ENCODE peak calls at places on chromosomes 2 and 18, in four cellular contexts. P is astrocyte of the spinal cord, L is nephron progenitor cell, U is choroid plexus epithelial cell. M is an unnamed sample.
A peak's percentile ranks its signal among the peaks of the same experiment; 100 is the strongest.

GRCh38 chr2:227577555-227577954 is 21.1 kb upstream of the SCYGR2 start:
- DNase-seq in P (no peak), L (no peak), U (no peak), M (no peak)

GRCh38 chr18:25350561-25351201 is 1.3 kb downstream of the ZNF521 start:
- DNase-seq in P (peak; percentile 56), L (peak; percentile 68), U (peak; percentile 52), M (no peak)

GRCh38 chr18:3585656-3586509 is 135.9 kb downstream of the TGIF1 start:
- DNase-seq in P (peak; percentile 72), L (peak; percentile 83), U (peak; percentile 87), M (peak; percentile 91)

GRCh38 chr2:156327835-156328401 is 4.6 kb downstream of the NR4A2 start:
- DNase-seq in P (no peak), L (no peak), U (no peak), M (no peak)

GRCh38 chr2:39099820-39100728 is 20.8 kb downstream of the SOS1 start:
- DNase-seq in P (peak; percentile 17), L (no peak), U (peak; percentile 57), M (no peak)

GRCh38 chr2:15623481-15623796 is 31.8 kb downstream of the DDX1 start:
- DNase-seq in P (no peak), L (no peak), U (no peak), M (no peak)

GRCh38 chr2:119292226-119292625 is 68.6 kb downstream of the STEAP3 start:
- DNase-seq in P (peak; percentile 51), L (no peak), U (peak; percentile 56), M (no peak)

GRCh38 chr2:239902749-239903201 is 122.4 kb downstream of the NDUFA10 start:
- DNase-seq in P (no peak), L (no peak), U (no peak), M (no peak)

GRCh38 chr2:238646803-238647202 is 201.1 kb upstream of the TWIST2 start:
- DNase-seq in P (no peak), L (no peak), U (no peak), M (no peak)

GRCh38 chr2:167404896-167405295 is 516.6 kb downstream of the XIRP2 start:
- DNase-seq in P (peak; percentile 58), L (no peak), U (peak; percentile 82), M (no peak)

GRCh38 chr18:54769526-54770464 is 58.5 kb upstream of the RAB27B start:
- DNase-seq in P (no peak), L (no peak), U (peak; percentile 61), M (no peak)

GRCh38 chr2:239159476-239159911 is 241.3 kb downstream of the HDAC4 start:
- DNase-seq in P (no peak), L (no peak), U (no peak), M (no peak)

GRCh38 chr2:130821867-130822266 is 14.8 kb upstream of the ARHGEF4 start:
- DNase-seq in P (no peak), L (no peak), U (no peak), M (no peak)

GRCh38 chr18:3481696-3482210 is 31.8 kb downstream of the TGIF1 start:
- DNase-seq in P (no peak), L (no peak), U (peak; percentile 66), M (peak; percentile 36)

GRCh38 chr2:171102802-171103201 is 57.9 kb downstream of the TLK1 start:
- DNase-seq in P (no peak), L (no peak), U (no peak), M (no peak)

GRCh38 chr2:64692401-64692800 is 38.7 kb upstream of the SERTAD2 start:
- DNase-seq in P (peak; percentile 60), L (no peak), U (peak; percentile 71), M (no peak)

GRCh38 chr18:49562481-49563129 is 748 bp downstream of the LIPG start:
- DNase-seq in P (no peak), L (peak; percentile 33), U (peak; percentile 31), M (peak; percentile 15)

GRCh38 chr2:30979822-30980245 is 158.4 kb downstream of the GALNT14 start:
- DNase-seq in P (peak; percentile 15), L (no peak), U (peak; percentile 39), M (peak; percentile 42)

GRCh38 chr2:206721216-206721920 is 3.2 kb upstream of the DYTN start:
- DNase-seq in P (no peak), L (no peak), U (no peak), M (no peak)

GRCh38 chr18:39959839-39960238 is 1995.2 kb upstream of the PIK3C3 start:
- DNase-seq in P (peak; percentile 40), L (no peak), U (peak; percentile 13), M (no peak)

GRCh38 chr2:63792523-63792922 is 49.2 kb upstream of the UGP2 start:
- DNase-seq in P (peak; percentile 90), L (no peak), U (peak; percentile 97), M (peak; percentile 6)

GRCh38 chr2:149817206-149817605 is 229.6 kb upstream of the MMADHC start:
- DNase-seq in P (peak; percentile 60), L (no peak), U (no peak), M (no peak)

GRCh38 chr2:201151127-201152074 is 31.5 kb upstream of the CASP10 start:
- DNase-seq in P (peak; percentile 90), L (no peak), U (peak; percentile 94), M (no peak)

GRCh38 chr18:77207540-77207939 is 42.1 kb upstream of the GALR1 start:
- DNase-seq in P (peak; percentile 74), L (no peak), U (peak; percentile 93), M (peak; percentile 87)

GRCh38 chr18:2547477-2548087 is 23.7 kb downstream of the METTL4 start:
- DNase-seq in P (peak; percentile 74), L (no peak), U (peak; percentile 86), M (no peak)

GRCh38 chr2:200812122-200813022 is 662 bp downstream of the BZW1 start:
- DNase-seq in P (peak; percentile 50), L (peak; percentile 82), U (peak; percentile 50), M (peak; percentile 89)

GRCh38 chr2:178328037-178328436 is 122.9 kb downstream of the PRKRA start:
- DNase-seq in P (peak; percentile 67), L (no peak), U (peak; percentile 62), M (no peak)

GRCh38 chr2:31031132-31031706 is 107.0 kb downstream of the GALNT14 start:
- DNase-seq in P (no peak), L (no peak), U (no peak), M (no peak)

GRCh38 chr2:72081450-72081849 is 66.2 kb downstream of the CYP26B1 start:
- DNase-seq in P (no peak), L (no peak), U (peak; percentile 48), M (no peak)

GRCh38 chr2:101991731-101992145 is at the start of gene IL1R2:
- DNase-seq in P (no peak), L (no peak), U (no peak), M (peak; percentile 32)

GRCh38 chr2:96604104-96604503 is 34.0 kb downstream of the KANSL3 start:
- DNase-seq in P (no peak), L (no peak), U (peak; percentile 28), M (peak; percentile 4)
- TF ChIP-seq CTCF in P (peak; percentile 17), L (no peak), U (peak; percentile 52), M (no peak)

GRCh38 chr2:43227830-43228280 is 1.4 kb upstream of the ZFP36L2 start:
- DNase-seq in P (no peak), L (no peak), U (no peak), M (no peak)
- TF ChIP-seq CTCF in P (peak; percentile 47), L (peak; percentile 9), U (no peak), M (no peak)

GRCh38 chr2:14480906-14481305 is 151.6 kb upstream of the LRATD1 start:
- DNase-seq in P (no peak), L (no peak), U (no peak), M (no peak)
- TF ChIP-seq CTCF in P (no peak), L (no peak), U (no peak), M (no peak)

GRCh38 chr2:127674241-127675209 is 805 bp downstream of the LIMS2 start:
- DNase-seq in P (no peak), L (peak; percentile 62), U (no peak), M (peak; percentile 28)

GRCh38 chr2:127673304-127674069 is 1.8 kb downstream of the LIMS2 start:
- DNase-seq in P (no peak), L (no peak), U (no peak), M (no peak)

GRCh38 chr2:127678531-127678930 is 3.2 kb upstream of the LIMS2 start:
- DNase-seq in P (no peak), L (no peak), U (no peak), M (no peak)

GRCh38 chr2:127676906-127677305 is 1.6 kb upstream of the LIMS2 start:
- DNase-seq in P (no peak), L (no peak), U (no peak), M (no peak)

DNA sequence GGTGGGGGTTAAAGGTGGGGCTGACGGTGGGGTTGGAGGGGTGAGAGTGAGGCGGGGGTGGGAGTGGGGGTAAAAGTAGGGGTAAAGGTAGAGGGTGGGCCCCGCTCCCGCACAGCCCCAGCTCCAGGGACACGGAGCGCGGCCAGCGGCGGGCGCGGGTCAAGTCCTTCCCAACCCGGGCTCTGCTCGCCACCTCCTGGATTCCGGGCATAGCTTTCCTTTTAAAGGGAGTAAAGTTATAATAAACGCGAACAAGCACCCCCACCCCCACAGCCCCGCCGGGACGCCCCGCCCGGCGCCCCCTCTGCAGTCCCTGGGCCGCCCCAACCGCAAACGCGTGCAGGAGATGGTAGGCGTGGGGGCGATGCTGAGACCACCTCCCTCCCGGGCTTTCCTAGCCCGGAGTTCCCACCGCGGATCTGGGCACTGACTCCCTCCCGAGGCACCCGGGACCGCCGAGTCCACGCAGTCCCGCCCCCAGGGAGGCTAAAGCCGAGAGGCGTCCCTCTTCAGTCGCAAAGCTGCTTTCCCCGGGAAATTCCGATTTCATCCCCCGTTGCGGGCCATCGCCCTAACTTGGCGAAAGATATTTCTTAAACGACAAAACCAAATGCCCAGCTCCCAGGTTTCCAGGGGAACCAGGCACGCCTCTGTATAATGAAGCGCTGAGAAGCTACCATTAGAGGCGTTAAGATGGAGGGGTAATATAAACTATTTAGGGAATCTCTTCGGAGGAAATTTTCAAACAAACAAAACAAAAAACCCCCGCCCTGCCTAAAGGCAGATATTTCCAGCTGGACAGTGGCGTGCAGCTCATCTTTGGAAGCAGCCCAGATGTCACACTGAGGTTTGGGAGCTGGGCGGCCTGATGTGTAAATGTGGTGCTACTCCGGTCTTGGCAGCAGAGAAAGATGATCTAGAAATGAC is at the start of gene LIMS2:
- DNase-seq in P (no peak), L (peak; percentile 60), U (peak; percentile 20), M (peak; percentile 34)
- TF ChIP-seq CTCF in P (no peak), L (no peak), U (no peak), M (no peak)

GRCh38 chr18:9578306-9578705 is 36.1 kb downstream of the PPP4R1 start:
- DNase-seq in P (no peak), L (no peak), U (no peak), M (no peak)

GRCh38 chr18:9571546-9571945 is 42.8 kb downstream of the PPP4R1 start:
- DNase-seq in P (no peak), L (no peak), U (no peak), M (no peak)

GRCh38 chr18:9574473-9575115 is 39.8 kb downstream of the PPP4R1 start:
- DNase-seq in P (no peak), L (no peak), U (no peak), M (no peak)

GRCh38 chr18:9577361-9577760 is 37.0 kb downstream of the PPP4R1 start:
- DNase-seq in P (no peak), L (no peak), U (peak; percentile 38), M (no peak)

DNA sequence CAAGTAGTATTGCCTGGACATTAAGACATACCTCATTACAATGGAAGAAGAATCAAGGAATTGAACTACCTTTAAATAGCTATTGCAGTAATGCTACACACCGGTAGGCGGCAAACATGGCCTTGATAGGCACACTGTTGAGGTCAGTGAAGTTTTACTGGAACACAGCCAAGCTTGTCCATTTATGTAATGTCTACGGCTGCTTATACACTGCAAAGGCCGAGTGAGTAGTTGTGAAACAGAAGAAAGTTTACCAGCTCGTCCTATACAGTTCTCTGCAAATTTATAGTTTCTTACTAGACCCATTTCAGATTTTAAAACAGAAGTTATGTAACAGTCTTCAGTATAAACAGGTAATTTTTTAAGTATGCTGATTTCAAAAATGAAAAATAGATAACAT is 38.8 kb downstream of the PPP4R1 start:
- DNase-seq in P (peak; percentile 94), L (peak; percentile 61), U (peak; percentile 99), M (peak; percentile 84)
- TF ChIP-seq CTCF in P (peak; percentile 88), L (peak; percentile 83), U (peak; percentile 90), M (peak; percentile 84)

M was measured in Calu3.